ENCODE peak calls at places on chromosome 3, in four cellular contexts. O, R, X and Q are unnamed samples.

GRCh38 chr3:151697496-151697895 is 36.2 kb upstream of the AADACL2 start:
- DNase-seq in R (no peak), X (no peak), O (no peak), Q (no peak)

GRCh38 chr3:153038779-153039178 is 123.2 kb upstream of the RAP2B start:
- DNase-seq in R (no peak), O (peak; percentile 16), X (no peak), Q (no peak)

GRCh38 chr3:128698211-128699011 is 27.6 kb upstream of the RAB7A start:
- DNase-seq in O (no peak), X (no peak), R (peak; percentile 77), Q (peak; percentile 56)

GRCh38 chr3:170745211-170745718 is 124.7 kb downstream of the RPL22L1 start:
- DNase-seq in O (peak; percentile 89), R (no peak), X (peak; percentile 85), Q (no peak)

GRCh38 chr3:122892118-122892517 is 97.2 kb downstream of the SLC49A4 start:
- DNase-seq in R (no peak), X (no peak), O (no peak), Q (no peak)

GRCh38 chr3:79067734-79068133 is 700.1 kb downstream of the ROBO1 start:
- DNase-seq in X (no peak), R (no peak), O (no peak), Q (no peak)

GRCh38 chr3:164208026-164208425 is 870.3 kb downstream of the SI start:
- DNase-seq in X (peak; percentile 6), O (no peak), R (no peak), Q (no peak)

GRCh38 chr3:141835557-141836224 is 40.8 kb upstream of the ATP1B3 start:
- DNase-seq in R (no peak), X (no peak), O (no peak), Q (no peak)

GRCh38 chr3:69084326-69084667 is 440 bp upstream of the ARL6IP5 start:
- DNase-seq in R (no peak), X (peak; percentile 83), O (peak; percentile 84), Q (no peak)

GRCh38 chr3:112746675-112747276 is 99.9 kb downstream of the CD200R1L start:
- DNase-seq in O (peak; percentile 92), R (no peak), X (peak; percentile 52), Q (no peak)

GRCh38 chr3:144104679-144105078 is 133.1 kb downstream of the DIPK2A start:
- DNase-seq in O (no peak), X (no peak), R (no peak), Q (no peak)

GRCh38 chr3:64392001-64392400 is 166.7 kb upstream of the PRICKLE2 start:
- DNase-seq in X (no peak), O (peak; percentile 36), R (no peak), Q (no peak)

GRCh38 chr3:48655586-48655985 is 7.1 kb downstream of the CELSR3 start:
- DNase-seq in R (no peak), X (no peak), O (no peak), Q (no peak)

GRCh38 chr3:124685481-124685880 is 44.8 kb upstream of the UMPS start:
- DNase-seq in O (no peak), R (no peak), X (no peak), Q (no peak)

GRCh38 chr3:196016485-196016884 is 65.4 kb downstream of the TFRC start:
- DNase-seq in X (peak; percentile 66), O (peak; percentile 75), R (no peak), Q (no peak)

GRCh38 chr3:127543441-127543840 is 47.1 kb downstream of the TPRA1 start:
- DNase-seq in R (no peak), X (no peak), O (no peak), Q (no peak)

GRCh38 chr3:59709702-59710555 is 660.1 kb upstream of the CFAP20DC start:
- DNase-seq in O (no peak), X (no peak), R (peak; percentile 74), Q (peak; percentile 0)

GRCh38 chr3:136905549-136905948 is 43.5 kb downstream of the NCK1 start:
- DNase-seq in R (no peak), X (no peak), O (no peak), Q (no peak)